ENCODE peak calls at places on chromosomes 7 and 10, in five cellular contexts. E, K, X, B and Q are unnamed samples.

GRCh38 chr7:17099083-17099973 is 199.1 kb upstream of the AHR start:
- DNase-seq in E (no peak), K (peak), X (no peak), B (no peak), Q (no peak)

GRCh38 chr10:94183666-94184264 is 179.0 kb downstream of the NOC3L start:
- DNase-seq in E (no peak), K (no peak), X (no peak), B (no peak), Q (no peak)

GRCh38 chr10:95518455-95519131 is 42.6 kb downstream of the SORBS1 start:
- DNase-seq in E (no peak), K (no peak), X (no peak), B (no peak), Q (no peak)

GRCh38 chr7:108003591-108003935 is 602 bp upstream of the LAMB1 start:
- DNase-seq in E (no peak), K (no peak), X (no peak), B (no peak), Q (no peak)

GRCh38 chr10:131092876-131093275 is 218.6 kb downstream of the TCERG1L start:
- DNase-seq in E (no peak), K (no peak), X (no peak), B (no peak), Q (no peak)

GRCh38 chr10:17445400-17445998 is 8.9 kb downstream of the ST8SIA6 start:
- DNase-seq in E (no peak), K (no peak), X (no peak), B (no peak), Q (no peak)

GRCh38 chr7:106317971-106318370 is 33.2 kb upstream of the NAMPT start:
- DNase-seq in E (no peak), K (no peak), X (no peak), B (no peak), Q (no peak)

GRCh38 chr7:22660732-22661131 is 66.3 kb upstream of the IL6 start:
- DNase-seq in E (peak), K (peak), X (no peak), B (no peak), Q (peak)

GRCh38 chr10:95264227-95265051 is 26.4 kb downstream of the PDLIM1 start:
- DNase-seq in E (no peak), K (no peak), X (peak), B (no peak), Q (no peak)

GRCh38 chr10:43857206-43857952 is 208.7 kb upstream of the ZNF32 start:
- DNase-seq in E (no peak), K (no peak), X (no peak), B (no peak), Q (no peak)

GRCh38 chr10:77970869-77971803 is 44.6 kb upstream of the DLG5 start:
- DNase-seq in E (peak), K (peak), X (no peak), B (no peak), Q (no peak)

GRCh38 chr7:79282051-79282694 is 171.3 kb downstream of the MAGI2 start:
- DNase-seq in E (peak), K (no peak), X (no peak), B (no peak), Q (peak)

GRCh38 chr10:73439055-73439454 is 5.7 kb upstream of the MSS51 start:
- DNase-seq in E (no peak), K (no peak), X (no peak), B (no peak), Q (no peak)

GRCh38 chr7:98217623-98218582 is 6.7 kb downstream of the BHLHA15 start:
- DNase-seq in E (no peak), K (peak), X (no peak), B (no peak), Q (no peak)

GRCh38 chr10:34498821-34499220 is 316.3 kb downstream of the PARD3 start:
- DNase-seq in E (no peak), K (no peak), X (no peak), B (no peak), Q (no peak)

GRCh38 chr10:12193193-12193592 is 2.5 kb downstream of the NUDT5 start:
- DNase-seq in E (no peak), K (no peak), X (no peak), B (no peak), Q (no peak)

GRCh38 chr7:38312776-38313175 is 39.3 kb upstream of the TARP start:
- DNase-seq in E (no peak), K (no peak), X (no peak), B (no peak), Q (no peak)

GRCh38 chr10:27223964-27224363 is 16.6 kb downstream of the ACBD5 start:
- DNase-seq in E (no peak), K (peak), X (no peak), B (no peak), Q (no peak)

GRCh38 chr10:48377751-48378585 is 71.5 kb downstream of the MAPK8 start:
- DNase-seq in E (no peak), K (no peak), X (no peak), B (no peak), Q (no peak)

GRCh38 chr10:29482591-29483421 is 152.0 kb downstream of the SVIL start:
- DNase-seq in E (no peak), K (peak), X (no peak), B (no peak), Q (no peak)

GRCh38 chr10:18066947-18067346 is 73.3 kb upstream of the CACNB2 start:
- DNase-seq in E (no peak), K (no peak), X (no peak), B (no peak), Q (no peak)

GRCh38 chr7:81256991-81257390 is 338.1 kb upstream of the SEMA3C start:
- DNase-seq in E (peak), K (peak), X (peak), B (no peak), Q (peak)

GRCh38 chr7:151448261-151449252 is 8.6 kb upstream of the CRYGN start:
- DNase-seq in E (no peak), K (peak), X (no peak), B (no peak), Q (peak)

GRCh38 chr10:123236122-123236521 is 81.9 kb downstream of the BUB3 start:
- DNase-seq in E (no peak), K (peak), X (no peak), B (no peak), Q (peak)

GRCh38 chr7:104823177-104823576 is 190.8 kb upstream of the KMT2E start:
- DNase-seq in E (no peak), K (no peak), X (no peak), B (no peak), Q (no peak)

GRCh38 chr10:73860050-73860491 is 14.3 kb downstream of the CAMK2G start:
- DNase-seq in E (no peak), K (no peak), X (no peak), B (no peak), Q (no peak)

GRCh38 chr7:21355406-21355874 is 72.4 kb upstream of the SP4 start:
- DNase-seq in E (no peak), K (no peak), X (no peak), B (peak), Q (no peak)

GRCh38 chr10:89352039-89352597 is 24.3 kb downstream of the IFIT3 start:
- DNase-seq in E (no peak), K (peak), X (no peak), B (no peak), Q (no peak)

GRCh38 chr10:105679781-105680180 is 1038.7 kb downstream of the SORCS3 start:
- DNase-seq in E (no peak), K (no peak), X (no peak), B (no peak), Q (no peak)

GRCh38 chr10:105675333-105675732 is 1034.2 kb downstream of the SORCS3 start:
- DNase-seq in E (peak), K (no peak), X (no peak), B (no peak), Q (no peak)

GRCh38 chr10:105682911-105683310 is 1041.8 kb downstream of the SORCS3 start:
- DNase-seq in E (no peak), K (no peak), X (no peak), B (no peak), Q (no peak)

DNA sequence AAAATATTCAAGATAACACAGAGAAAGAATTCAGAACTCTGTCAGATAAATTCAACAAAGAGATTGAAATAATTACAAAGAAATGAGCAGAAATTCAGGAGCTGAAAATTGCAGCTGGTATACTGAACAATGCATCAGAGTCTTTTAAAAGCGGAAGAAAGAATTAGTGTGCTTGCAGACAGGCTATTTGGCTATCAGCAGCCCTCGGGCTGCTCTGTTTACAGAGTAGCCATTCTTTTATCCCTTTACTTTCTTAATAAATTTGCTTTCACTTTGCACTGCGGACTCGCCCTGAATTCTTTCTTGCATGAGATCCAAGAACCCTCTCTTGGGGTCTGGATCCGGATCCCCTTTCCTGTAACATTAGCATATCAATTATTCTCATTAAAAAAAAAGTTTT is 1040.0 kb downstream of the SORCS3 start:
- DNase-seq in E (no peak), K (no peak), X (no peak), B (no peak), Q (no peak)
- TF ChIP-seq SUZ12 in E (no peak), K (no peak), X (no peak), B (no peak), Q (no peak)

GRCh38 chr7:13024323-13024722 is 336.9 kb downstream of the ARL4A start:
- DNase-seq in E (no peak), K (no peak), X (no peak), B (no peak), Q (no peak)

GRCh38 chr7:13017325-13017853 is 330.0 kb downstream of the ARL4A start:
- DNase-seq in E (peak), K (peak), X (no peak), B (no peak), Q (no peak)

GRCh38 chr7:13021971-13022370 is 334.5 kb downstream of the ARL4A start:
- DNase-seq in E (no peak), K (no peak), X (no peak), B (no peak), Q (no peak)

GRCh38 chr7:13017881-13018280 is 330.4 kb downstream of the ARL4A start:
- DNase-seq in E (no peak), K (no peak), X (no peak), B (no peak), Q (no peak)

DNA sequence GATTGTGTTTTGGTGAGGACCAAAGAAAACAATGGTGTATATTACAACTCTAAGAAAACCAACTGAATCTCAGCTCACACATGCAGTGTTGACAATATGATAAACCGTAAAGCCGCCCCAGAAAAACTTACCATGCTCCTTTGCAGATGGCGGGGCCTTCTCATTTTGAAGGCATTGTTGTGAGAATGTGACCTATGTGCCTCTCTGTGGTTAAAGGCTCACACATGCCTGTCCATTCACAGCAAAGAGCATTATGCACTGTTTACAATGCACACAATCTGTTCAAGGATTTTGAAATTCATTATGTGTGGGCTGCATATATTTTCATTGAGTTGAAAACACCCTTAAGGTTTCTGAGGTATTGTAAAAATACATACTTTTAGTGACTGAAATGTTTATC is 334.1 kb downstream of the ARL4A start:
- DNase-seq in E (no peak), K (peak), X (no peak), B (no peak), Q (no peak)
- TF ChIP-seq SUZ12 in E (no peak), K (no peak), X (no peak), B (no peak), Q (no peak)

GRCh38 chr7:129952164-129952652 is 552 bp downstream of the UBE2H start:
- DNase-seq in E (no peak), K (no peak), X (no peak), B (no peak), Q (no peak)
- TF ChIP-seq SUZ12 in E (no peak), K (no peak), X (no peak), B (no peak), Q (no peak)

DNA sequence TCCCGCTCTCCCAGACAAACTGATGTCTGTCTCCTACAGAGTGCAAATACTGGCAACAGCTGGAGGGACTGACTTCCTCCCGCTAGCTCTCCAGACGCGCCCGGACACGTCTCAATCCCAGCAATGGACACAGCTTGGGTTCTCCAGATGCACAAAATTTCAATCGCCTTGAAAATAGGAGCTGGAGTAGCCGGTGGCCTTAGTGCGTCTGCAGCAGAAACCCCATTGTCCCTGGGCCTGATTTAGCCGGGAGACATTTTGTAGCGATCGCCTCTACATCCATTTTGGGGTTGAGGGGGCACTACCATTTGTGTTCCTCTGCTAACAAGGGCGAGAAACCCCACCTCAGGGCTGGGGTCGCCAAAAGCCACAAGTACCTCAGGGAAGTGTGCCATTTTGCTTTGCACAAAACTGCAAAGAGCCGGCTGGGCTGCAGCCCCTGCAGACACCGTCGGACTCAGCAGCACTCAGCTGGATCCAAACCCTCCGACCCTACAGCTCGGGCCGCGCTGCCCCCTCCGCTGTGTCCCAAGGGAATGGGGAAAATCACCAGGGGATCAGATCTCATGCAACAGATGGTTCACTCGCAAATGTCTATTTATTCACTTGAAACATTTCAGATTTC is 5.9 kb downstream of the CPA2 start:
- DNase-seq in E (no peak), K (no peak), X (no peak), B (no peak), Q (peak)
- TF ChIP-seq SUZ12 in E (no peak), K (no peak), X (no peak), B (no peak), Q (no peak)

DNA sequence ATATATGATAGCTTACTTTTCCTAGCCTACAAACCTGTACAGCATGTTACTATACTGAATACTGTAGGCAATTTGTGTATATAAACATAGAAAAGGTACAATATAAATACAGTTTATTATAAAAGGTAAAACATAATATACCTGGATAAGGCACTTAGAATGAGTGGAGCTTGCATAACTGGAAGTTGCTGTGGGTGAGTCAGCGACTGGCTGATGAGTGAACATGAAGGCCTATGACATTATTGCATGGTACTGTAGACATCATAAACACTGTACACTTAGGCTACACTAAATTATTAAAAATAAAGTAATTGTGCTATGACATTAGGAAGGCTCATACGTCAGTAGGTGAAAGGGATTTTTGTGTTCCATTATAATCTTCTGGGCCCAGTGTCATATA is 228.8 kb downstream of the HDAC9 start:
- DNase-seq in E (no peak), K (no peak), X (no peak), B (no peak), Q (no peak)
- TF ChIP-seq SUZ12 in E (no peak), K (no peak), X (no peak), B (no peak), Q (no peak)

GRCh38 chr7:112485766-112486165 is 5.0 kb downstream of the LSMEM1 start:
- DNase-seq in E (no peak), K (no peak), X (no peak), B (no peak), Q (no peak)
- TF ChIP-seq SUZ12 in E (no peak), K (no peak), X (no peak), B (no peak), Q (no peak)

GRCh38 chr7:92830532-92831110 is 5.8 kb downstream of the CDK6 start:
- DNase-seq in E (no peak), K (no peak), X (no peak), B (no peak), Q (no peak)
- TF ChIP-seq SUZ12 in E (no peak), K (no peak), X (no peak), B (no peak), Q (no peak)